ENCODE peak calls at places on chromosomes 13 and 19, in seven cellular contexts. T, R, M, F, S, V and Z are unnamed samples.

GRCh38 chr19:31715249-31715944 is 366.2 kb upstream of the TSHZ3 start:
- DNase-seq in R (no peak), M (no peak), F (peak), T (no peak), V (no peak), S (no peak), Z (no peak)

GRCh38 chr19:10419200-10419645 is 1.1 kb upstream of the PDE4A start:
- DNase-seq in M (no peak), T (no peak), V (no peak), R (peak), S (no peak), F (no peak), Z (no peak)

GRCh38 chr13:58620171-58620570 is 988.6 kb downstream of the PCDH17 start:
- DNase-seq in F (no peak), S (no peak), V (no peak), R (no peak), M (no peak), T (no peak), Z (no peak)

GRCh38 chr19:5926641-5927438 is 12.8 kb downstream of the CAPS start:
- DNase-seq in V (peak), S (peak), F (peak), M (no peak), T (no peak), R (no peak), Z (no peak)

GRCh38 chr19:41872775-41873647 is 4.1 kb upstream of the CD79A start:
- DNase-seq in R (peak), V (no peak), S (peak), M (no peak), F (peak), T (no peak), Z (peak)

GRCh38 chr13:73956101-73956500 is 178.1 kb downstream of the KLF12 start:
- DNase-seq in M (no peak), V (no peak), F (no peak), T (no peak), R (no peak), S (no peak), Z (no peak)

GRCh38 chr13:71306821-71307220 is 560.2 kb downstream of the DACH1 start:
- DNase-seq in F (no peak), M (no peak), T (peak), V (no peak), S (no peak), R (no peak), Z (no peak)

GRCh38 chr19:34555447-34555846 is 73.9 kb downstream of the WTIP start:
- DNase-seq in V (no peak), S (no peak), R (peak), M (no peak), F (peak), T (no peak), Z (no peak)

GRCh38 chr19:41175825-41176734 is 16.9 kb upstream of the CYP2S1 start:
- DNase-seq in F (peak), T (no peak), R (no peak), S (no peak), M (peak), V (peak), Z (no peak)

GRCh38 chr19:46736544-46737274 is 9.1 kb upstream of the FKRP start:
- DNase-seq in R (no peak), T (no peak), F (no peak), V (no peak), M (no peak), S (no peak), Z (no peak)

GRCh38 chr19:7829561-7830271 is at the start of gene EVI5L:
- DNase-seq in R (peak), F (peak), M (peak), T (peak), S (peak), V (peak), Z (peak)

GRCh38 chr13:40946485-40946884 is 72.6 kb downstream of the ELF1 start:
- DNase-seq in R (no peak), S (no peak), T (no peak), F (no peak), V (no peak), M (no peak), Z (no peak)

GRCh38 chr19:31331536-31331935 is 17.7 kb downstream of the TSHZ3 start:
- DNase-seq in F (no peak), V (no peak), M (no peak), T (no peak), S (no peak), R (no peak), Z (no peak)

GRCh38 chr13:108269601-108270328 is at the start of gene TNFSF13B:
- DNase-seq in V (peak), S (no peak), R (peak), T (no peak), M (no peak), F (peak), Z (no peak)

GRCh38 chr13:39893808-39894207 is 238.3 kb downstream of the COG6 start:
- DNase-seq in R (no peak), S (no peak), F (no peak), T (no peak), M (no peak), V (no peak), Z (no peak)

GRCh38 chr13:114078501-114079451 is 53.6 kb downstream of the RASA3 start:
- DNase-seq in T (no peak), F (peak), V (peak), S (peak), M (no peak), R (no peak), Z (no peak)

GRCh38 chr13:114074671-114075315 is 57.6 kb downstream of the RASA3 start:
- DNase-seq in S (peak), V (no peak), T (no peak), F (no peak), M (no peak), R (no peak), Z (no peak)

GRCh38 chr13:114076329-114076761 is 56.1 kb downstream of the RASA3 start:
- DNase-seq in M (no peak), R (no peak), S (peak), F (no peak), V (no peak), T (no peak), Z (no peak)

GRCh38 chr13:114077938-114078335 is 54.5 kb downstream of the RASA3 start:
- DNase-seq in R (no peak), V (no peak), S (no peak), T (no peak), F (peak), M (no peak), Z (peak)

DNA sequence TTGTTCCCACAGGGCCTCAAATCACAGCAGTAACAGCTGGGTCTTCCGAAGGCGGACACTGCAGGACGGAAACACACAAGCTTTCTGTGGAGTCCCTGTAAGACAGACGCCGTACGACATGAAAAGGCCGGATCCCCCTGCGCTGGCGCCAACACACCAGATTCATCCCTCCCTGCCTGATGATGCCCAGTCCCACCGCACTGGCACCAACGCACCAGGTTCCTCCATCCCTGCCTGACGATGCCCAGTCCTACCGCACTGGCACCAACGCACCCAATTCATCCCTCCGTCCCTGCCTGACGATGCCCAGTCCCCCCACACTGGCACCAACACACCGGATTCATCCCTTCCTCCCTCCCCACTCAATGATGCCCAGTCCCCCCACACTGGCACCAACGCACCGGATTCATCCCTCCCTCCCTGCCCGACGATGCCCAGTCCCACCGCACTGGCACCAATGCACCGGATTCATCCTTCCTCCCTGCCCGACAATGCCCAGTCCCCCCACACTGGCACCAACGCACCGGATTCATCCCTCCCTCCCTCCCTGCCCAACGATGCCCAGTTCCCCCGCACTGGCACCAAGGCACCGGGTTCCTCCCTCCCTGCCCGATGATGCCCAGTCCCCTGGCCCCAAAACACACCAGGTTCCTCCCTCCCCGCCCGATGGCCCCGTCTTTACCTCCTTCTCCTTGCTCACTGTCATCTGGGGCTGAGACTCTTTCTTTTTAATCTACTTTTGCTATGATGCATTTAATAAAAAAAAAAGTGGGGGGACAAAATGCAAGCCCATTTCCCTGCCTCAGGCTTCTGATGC is 55.1 kb downstream of the RASA3 start:
- DNase-seq in R (no peak), T (no peak), V (no peak), M (no peak), F (no peak), S (peak), Z (no peak)
- H3K27ac ChIP-seq in R (no peak), T (no peak), V (no peak), M (no peak), F (peak), S (no peak), Z (peak)

DNA sequence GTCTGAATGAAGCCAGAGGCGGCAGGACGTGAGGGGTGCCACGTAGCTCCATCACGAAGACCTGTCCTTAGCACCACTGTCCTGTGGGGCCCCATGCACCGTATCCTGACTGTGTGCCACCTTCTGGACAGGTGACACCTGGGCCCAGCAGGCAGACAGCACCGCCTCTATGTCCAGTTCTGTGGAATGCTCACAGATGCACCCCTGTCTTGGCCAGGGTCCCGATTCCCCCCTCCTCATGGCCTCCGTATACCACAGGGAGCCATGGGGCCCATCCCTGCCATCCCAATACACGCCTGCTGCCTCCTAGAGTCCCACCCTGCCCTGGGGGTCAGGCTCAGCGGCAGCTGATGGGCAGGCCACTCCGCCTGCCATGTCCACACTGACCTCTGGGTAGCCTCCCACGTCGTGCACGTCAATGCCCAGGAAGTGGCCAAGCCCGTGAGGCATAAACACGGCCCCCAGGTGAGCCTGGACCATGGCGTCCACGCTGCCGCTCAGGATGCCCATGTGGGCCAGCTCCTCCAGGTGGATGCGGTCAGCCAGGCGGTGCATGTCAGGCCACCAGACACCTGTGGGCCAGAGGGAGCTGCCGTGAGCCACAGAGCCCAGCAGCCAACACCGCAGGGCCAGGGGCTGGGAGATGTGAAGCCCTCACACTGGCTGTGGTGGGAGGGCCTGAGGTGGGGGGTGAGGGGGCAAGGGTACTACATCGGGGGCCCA is 17.6 kb downstream of the CEBPG start:
- DNase-seq in S (peak), F (no peak), R (no peak), V (peak), T (no peak), M (no peak), Z (no peak)
- H3K27ac ChIP-seq in S (peak), F (no peak), R (no peak), V (no peak), T (no peak), M (peak), Z (no peak)

GRCh38 chr19:18392936-18393335 is 4.5 kb downstream of the LRRC25 start:
- DNase-seq in T (no peak), R (no peak), S (no peak), V (no peak), F (no peak), M (no peak), Z (no peak)
- H3K27ac ChIP-seq in T (no peak), R (no peak), S (no peak), V (no peak), F (no peak), M (no peak), Z (no peak)

DNA sequence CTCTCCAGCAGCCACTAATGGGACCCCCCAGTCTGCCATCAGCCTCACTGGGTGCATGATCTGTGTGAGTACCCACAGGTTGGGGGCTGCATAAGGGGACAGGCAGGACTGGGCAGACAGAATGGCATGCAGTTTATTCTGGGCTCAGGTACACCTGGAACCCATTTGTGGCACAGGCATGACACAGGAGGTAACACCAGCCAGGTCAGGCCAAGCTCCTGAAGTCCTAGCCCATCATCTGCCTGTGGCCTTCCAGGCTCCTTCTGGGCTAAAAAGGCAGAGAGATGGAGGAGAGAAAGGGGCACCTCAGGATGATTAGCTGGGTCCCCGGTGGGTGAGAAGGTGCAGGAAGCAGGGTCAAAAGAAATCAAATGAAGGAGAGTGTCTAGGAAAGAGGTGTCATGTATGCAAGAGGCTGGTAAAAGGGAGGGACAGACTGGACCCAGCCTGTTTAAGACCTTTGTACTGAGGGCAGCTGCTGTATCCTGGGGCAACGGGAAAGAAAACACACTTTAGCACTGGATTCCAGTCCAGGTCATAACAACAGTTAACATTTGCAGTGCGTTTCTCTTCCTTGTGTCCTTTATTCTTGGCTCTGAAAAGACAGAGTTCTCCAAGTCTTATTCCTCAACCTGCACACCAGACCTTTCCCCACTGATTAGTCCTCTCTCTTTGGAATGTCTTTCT is 20.2 kb upstream of the DGKH start:
- DNase-seq in M (no peak), R (no peak), S (no peak), T (no peak), V (no peak), F (no peak), Z (no peak)
- H3K27ac ChIP-seq in M (no peak), R (no peak), S (no peak), T (no peak), V (no peak), F (no peak), Z (no peak)

DNA sequence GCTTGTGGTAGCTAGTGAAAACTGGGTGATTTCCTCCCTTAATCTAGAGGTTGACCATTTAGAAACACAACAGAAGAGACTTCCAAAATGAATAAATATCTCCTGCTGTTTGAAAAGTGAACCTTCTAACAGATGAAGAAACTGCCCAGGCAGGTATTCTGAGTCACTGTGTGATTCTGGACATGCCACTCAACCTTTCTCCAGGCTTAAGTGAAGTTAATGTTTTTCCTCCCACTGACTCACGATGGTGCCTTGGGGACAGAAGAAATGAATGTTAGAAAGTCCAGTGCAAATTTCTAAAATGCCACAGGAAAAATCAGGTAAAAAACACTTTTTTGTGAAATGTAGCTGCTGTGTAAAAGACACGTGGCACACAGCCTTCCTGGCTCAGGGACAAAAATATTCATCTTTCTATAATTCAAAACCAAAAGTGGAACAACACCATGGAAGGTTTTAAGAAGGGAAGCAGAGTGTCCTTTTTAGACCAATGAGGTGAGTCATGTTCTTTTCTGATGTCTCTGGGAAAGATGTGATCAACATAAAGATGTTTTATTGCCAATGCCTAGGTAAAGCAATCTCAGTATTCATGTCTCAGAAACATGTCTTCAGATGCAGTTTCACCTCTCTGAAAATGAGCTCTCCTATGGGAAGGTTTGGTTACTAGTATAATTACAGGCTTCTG is 9.1 kb downstream of the UBE2L5 start:
- DNase-seq in V (no peak), M (no peak), F (no peak), R (no peak), T (no peak), S (no peak), Z (no peak)
- H3K27ac ChIP-seq in V (peak), M (no peak), F (no peak), R (no peak), T (no peak), S (no peak), Z (no peak)